ENCODE peak calls at places on chromosomes 6 and 20, in eight cellular contexts. V is GM23248, G is OCI-LY7, Y is PC-3, A is MM.1S, F is hepatocyte, L is neural progenitor cell, X is GM23338. R is an unnamed sample.

GRCh38 chr6:149884215-149884614 is 13.7 kb downstream of the RAET1E start:
- DNase-seq in L (peak; percentile 29), G (no peak), V (peak; percentile 65), Y (no peak), A (no peak), X (peak; percentile 85), F (peak; percentile 57), R (no peak)

GRCh38 chr20:63941282-63942060 is 14.7 kb downstream of the UCKL1 start:
- DNase-seq in G (peak; percentile 87), Y (peak; percentile 54), V (peak; percentile 31), X (peak; percentile 98), F (no peak), L (peak; percentile 63), A (no peak), R (no peak)

GRCh38 chr20:23129256-23129655 is 43.1 kb upstream of the CD93 start:
- DNase-seq in G (no peak), A (no peak), V (no peak), F (no peak), L (no peak), X (no peak), Y (no peak), R (no peak)

GRCh38 chr6:14542670-14543366 is 425.2 kb downstream of the CD83 start:
- DNase-seq in F (no peak), Y (peak; percentile 64), X (no peak), G (peak; percentile 24), A (no peak), V (peak; percentile 92), L (no peak), R (peak; percentile 29)

GRCh38 chr20:57322476-57322875 is 7.1 kb upstream of the SPO11 start:
- DNase-seq in X (no peak), V (peak; percentile 14), G (no peak), L (no peak), A (no peak), F (no peak), Y (no peak), R (no peak)

GRCh38 chr20:41616228-41616627 is 1.9 kb downstream of the CHD6 start:
- DNase-seq in V (peak; percentile 67), F (no peak), A (no peak), Y (no peak), X (no peak), L (no peak), G (no peak), R (no peak)

GRCh38 chr6:142087950-142088857 is 44.5 kb upstream of the GJE1 start:
- DNase-seq in V (no peak), X (peak; percentile 17), L (peak; percentile 1), F (no peak), A (no peak), G (no peak), Y (no peak), R (no peak)

GRCh38 chr20:24978493-24978892 is 14.1 kb downstream of the APMAP start:
- DNase-seq in G (no peak), V (no peak), A (no peak), X (no peak), L (no peak), Y (no peak), F (no peak), R (no peak)

GRCh38 chr6:38901802-38902522 is 146.6 kb upstream of the GLP1R start:
- DNase-seq in G (no peak), L (no peak), Y (no peak), X (peak; percentile 50), A (no peak), V (no peak), F (no peak), R (no peak)

GRCh38 chr6:158991017-158991723 is 8.8 kb downstream of the RSPH3 start:
- DNase-seq in L (no peak), A (no peak), G (peak; percentile 40), X (peak; percentile 53), F (no peak), V (no peak), Y (no peak), R (no peak)

GRCh38 chr6:36627801-36628246 is 33.7 kb downstream of the SRSF3 start:
- DNase-seq in F (peak; percentile 66), G (no peak), Y (no peak), X (no peak), V (peak; percentile 51), A (no peak), L (no peak), R (no peak)

DNA sequence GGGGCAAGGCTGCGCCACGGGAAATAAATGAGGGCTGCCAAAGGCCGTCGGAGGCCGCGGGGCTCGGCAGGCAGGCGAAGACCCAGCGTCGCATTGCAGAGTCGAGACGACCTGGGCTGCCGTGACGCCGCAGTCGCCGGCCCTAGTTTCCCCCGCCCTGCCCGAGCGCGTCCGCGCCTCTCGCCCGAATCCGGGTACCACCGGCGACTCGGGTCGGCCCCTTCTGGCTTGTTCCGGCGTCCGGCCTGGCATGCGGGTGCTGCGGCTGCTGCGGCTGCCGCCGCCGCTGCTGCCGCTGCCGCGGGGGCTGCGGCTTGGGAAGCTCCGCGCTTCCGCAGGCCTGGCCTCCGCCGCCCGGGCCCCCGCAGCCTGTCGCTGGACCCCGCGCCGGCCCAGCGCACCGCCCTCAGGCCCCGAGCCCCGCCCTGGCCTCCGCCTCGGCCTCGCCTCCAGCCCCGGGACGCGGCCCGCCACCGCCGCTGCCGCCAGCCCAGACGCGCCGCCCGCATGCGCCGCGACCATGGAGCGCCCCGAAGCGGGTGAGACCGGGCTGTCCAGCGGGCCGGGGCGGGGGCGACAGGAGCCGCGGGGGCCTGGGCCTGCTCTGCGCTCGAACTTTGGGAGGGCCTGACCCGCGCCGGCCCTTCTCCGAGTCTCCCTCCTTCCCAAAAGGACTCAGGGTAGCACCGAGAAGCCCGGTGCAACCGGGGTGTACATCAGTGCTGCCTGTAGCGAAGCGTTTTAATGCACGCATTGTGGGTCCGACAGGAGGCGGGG is at the start of gene AKAP7:
- DNase-seq in F (peak; percentile 85), L (peak; percentile 91), X (peak; percentile 91), A (peak; percentile 75), V (peak; percentile 82), G (peak; percentile 71), Y (peak; percentile 64), R (peak; percentile 52)
- TF ChIP-seq EZH2phosphoT487 in F (no peak), L (no peak), X (no peak), A (no peak), V (no peak), G (no peak), Y (no peak), R (no peak)

GRCh38 chr6:147642458-147642857 is 134.0 kb downstream of the SAMD5 start:
- DNase-seq in V (peak; percentile 1), Y (peak; percentile 68), F (peak; percentile 38), A (no peak), X (no peak), G (no peak), L (no peak), R (no peak)
- TF ChIP-seq EZH2phosphoT487 in V (no peak), Y (no peak), F (no peak), A (no peak), X (no peak), G (no peak), L (no peak), R (no peak)

DNA sequence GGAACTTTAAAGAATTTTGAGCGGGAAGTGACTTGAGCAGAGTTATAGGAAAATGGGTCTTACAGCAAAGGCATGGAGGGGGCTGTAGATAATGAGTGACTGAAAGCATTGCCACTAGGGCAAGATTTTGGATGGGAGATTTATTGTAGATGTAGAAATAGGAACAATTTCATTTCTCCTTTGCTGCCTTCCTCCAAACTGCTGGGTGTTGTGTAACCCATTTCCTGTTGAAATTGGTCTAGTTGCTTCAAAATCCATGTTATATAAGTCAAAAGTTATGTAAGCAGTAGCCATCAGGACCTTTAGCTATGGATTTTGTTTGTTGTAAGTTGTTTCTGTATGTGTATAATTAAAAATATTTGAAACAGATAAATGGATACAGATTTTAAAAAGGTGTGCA is 11.1 kb downstream of the YWHAB start:
- DNase-seq in X (no peak), Y (no peak), A (no peak), G (peak; percentile 17), L (no peak), F (no peak), V (peak; percentile 39), R (no peak)
- TF ChIP-seq EZH2phosphoT487 in X (no peak), Y (no peak), A (no peak), G (no peak), L (no peak), F (no peak), V (no peak), R (no peak)

GRCh38 chr6:166313255-166314070 is 5.3 kb upstream of the PRR18 start:
- DNase-seq in V (peak; percentile 46), F (peak; percentile 71), L (peak; percentile 80), G (peak; percentile 67), X (peak; percentile 77), A (peak; percentile 66), Y (peak; percentile 52), R (peak; percentile 53)
- TF ChIP-seq EZH2phosphoT487 in V (no peak), F (no peak), L (no peak), G (no peak), X (no peak), A (no peak), Y (no peak), R (no peak)

GRCh38 chr20:19758888-19759331 is 852 bp downstream of the RIN2 start:
- DNase-seq in G (no peak), Y (peak; percentile 57), F (peak; percentile 74), L (peak; percentile 75), V (peak; percentile 68), X (peak; percentile 79), A (no peak), R (no peak)
- TF ChIP-seq EZH2phosphoT487 in G (no peak), Y (no peak), F (no peak), L (no peak), V (no peak), X (no peak), A (no peak), R (no peak)